ENCODE peak calls at places on chromosomes 12 and 14, in eight cellular contexts. I, M, E, J, L, Q, S and N are unnamed samples.

GRCh38 chr12:6947615-6948014 is 3.5 kb upstream of the PTPN6 start:
- DNase-seq in I (no peak), M (no peak), E (no peak), J (no peak), L (no peak), Q (no peak), S (no peak), N (no peak)

GRCh38 chr12:8867786-8868185 is 45.4 kb downstream of the A2ML1 start:
- DNase-seq in I (no peak), M (no peak), E (no peak), J (peak), L (no peak), Q (no peak), S (no peak), N (no peak)

GRCh38 chr14:26841920-26842741 is 244.3 kb upstream of the NOVA1 start:
- DNase-seq in I (no peak), M (peak), E (no peak), J (peak), L (peak), Q (no peak), S (no peak), N (no peak)

GRCh38 chr14:75280448-75280830 is 1.8 kb downstream of the FOS start:
- DNase-seq in I (no peak), M (peak), E (peak), J (no peak), L (peak), Q (no peak), S (no peak), N (no peak)

GRCh38 chr12:102484017-102484731 is 3.8 kb upstream of the IGF1 start:
- DNase-seq in I (peak), M (peak), E (peak), J (peak), L (peak), Q (peak), S (no peak), N (peak)

GRCh38 chr14:65604946-65605345 is 192.4 kb downstream of the FUT8 start:
- DNase-seq in I (no peak), M (peak), E (no peak), J (no peak), L (peak), Q (no peak), S (no peak), N (no peak)

GRCh38 chr14:95664546-95664945 is 21.7 kb upstream of the TCL1B start:
- DNase-seq in I (no peak), M (no peak), E (no peak), J (peak), L (no peak), Q (no peak), S (no peak), N (peak)

GRCh38 chr12:132094269-132094891 is 49.7 kb downstream of the DDX51 start:
- DNase-seq in I (no peak), M (no peak), E (no peak), J (peak), L (no peak), Q (peak), S (no peak), N (no peak)

DNA sequence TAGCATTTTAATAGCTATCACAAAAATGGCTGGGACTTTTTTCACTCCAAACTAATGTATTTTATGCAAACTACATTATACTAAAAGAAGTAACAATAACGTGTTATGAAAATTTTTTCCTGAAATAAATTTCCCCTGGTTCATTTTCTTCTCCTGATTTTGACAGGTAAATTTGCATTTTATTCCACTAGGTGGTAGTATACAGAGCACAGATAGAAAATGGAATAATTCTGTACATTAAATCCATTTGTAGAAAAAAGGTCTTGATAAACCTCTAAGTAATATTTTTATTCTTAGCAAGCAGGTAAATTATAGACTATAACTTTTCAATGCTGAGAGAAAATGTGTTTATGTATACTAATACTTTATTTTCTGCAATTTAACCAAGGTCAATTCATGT is 96.5 kb downstream of the BCAT1 start:
- DNase-seq in I (no peak), M (peak), E (no peak), J (no peak), L (no peak), Q (no peak), S (no peak), N (no peak)
- TF ChIP-seq CTCF in I (peak), M (peak), E (no peak), J (no peak), L (peak), Q (peak), S (no peak), N (no peak)

GRCh38 chr14:39351708-39352107 is 80.5 kb downstream of the FBXO33 start:
- DNase-seq in I (no peak), M (no peak), E (no peak), J (no peak), L (peak), Q (no peak), S (no peak), N (no peak)
- TF ChIP-seq CTCF in I (no peak), M (no peak), E (no peak), J (no peak), L (no peak), Q (no peak), S (no peak), N (no peak)

DNA sequence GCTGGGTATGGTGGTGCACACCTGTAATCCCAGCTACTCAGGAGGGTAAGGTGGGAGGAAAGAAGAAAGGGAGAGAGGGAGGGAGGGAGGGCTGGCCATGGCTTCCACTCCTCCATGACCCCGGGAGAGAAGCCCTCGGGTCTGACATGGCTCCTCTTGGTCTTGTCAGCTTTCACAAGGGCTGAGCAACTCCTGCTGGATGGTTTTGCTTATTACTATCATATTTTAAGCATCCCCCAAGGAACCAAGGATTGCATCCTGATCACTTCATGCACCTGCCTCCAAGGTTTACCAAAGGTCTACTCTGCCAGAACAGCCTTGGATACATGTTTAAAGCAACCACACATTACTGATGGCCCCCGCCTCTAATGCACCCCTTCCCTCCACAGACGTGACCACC is 28.0 kb upstream of the NCOR2 start:
- DNase-seq in I (no peak), M (no peak), E (no peak), J (no peak), L (no peak), Q (no peak), S (no peak), N (no peak)
- TF ChIP-seq CTCF in I (no peak), M (no peak), E (no peak), J (no peak), L (peak), Q (no peak), S (no peak), N (no peak)

GRCh38 chr12:77010637-77011548 is 54.5 kb downstream of the E2F7 start:
- DNase-seq in I (peak), M (peak), E (peak), J (peak), L (peak), Q (peak), S (peak), N (peak)
- TF ChIP-seq CTCF in I (peak), M (peak), E (peak), J (no peak), L (peak), Q (peak), S (peak), N (peak)

DNA sequence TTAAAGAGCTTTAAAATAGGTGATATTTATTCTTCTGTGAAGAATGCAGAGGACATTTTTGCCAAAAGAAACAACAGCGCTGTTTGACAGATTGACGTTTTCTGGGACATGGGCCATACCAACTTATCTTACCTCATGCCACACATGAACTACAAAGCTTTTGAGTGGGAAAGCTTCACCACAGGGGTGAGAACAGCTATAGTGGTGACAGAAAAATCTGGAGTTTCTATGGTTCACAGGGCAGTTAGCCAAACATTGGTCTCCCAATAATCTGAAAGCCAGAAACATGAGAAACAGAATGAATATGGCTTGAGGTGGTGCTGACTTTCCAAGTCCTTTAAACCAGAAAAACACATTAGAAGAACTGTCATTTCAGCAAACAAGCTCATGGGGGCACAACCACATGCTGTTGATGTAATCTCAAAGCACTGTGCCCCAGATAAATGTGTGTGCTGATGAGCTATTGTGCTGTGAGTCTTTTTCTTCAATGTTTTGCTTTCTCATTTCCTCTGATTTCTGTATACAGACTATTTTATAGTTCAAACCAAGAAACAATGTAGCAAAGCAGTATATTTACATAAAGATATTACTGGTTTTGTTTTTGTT is 905.4 kb downstream of the SLC16A7 start:
- DNase-seq in I (no peak), M (peak), E (no peak), J (no peak), L (no peak), Q (no peak), S (no peak), N (no peak)
- TF ChIP-seq CTCF in I (peak), M (no peak), E (no peak), J (no peak), L (no peak), Q (peak), S (peak), N (no peak)

GRCh38 chr12:28996688-28997087 is 152.4 kb upstream of the FAR2 start:
- DNase-seq in I (no peak), M (no peak), E (no peak), J (no peak), L (no peak), Q (no peak), S (no peak), N (no peak)

GRCh38 chr12:29004066-29004935 is 144.8 kb upstream of the FAR2 start:
- DNase-seq in I (no peak), M (no peak), E (no peak), J (no peak), L (no peak), Q (no peak), S (no peak), N (no peak)

GRCh38 chr12:28993720-28994119 is 155.4 kb upstream of the FAR2 start:
- DNase-seq in I (no peak), M (peak), E (no peak), J (no peak), L (no peak), Q (peak), S (no peak), N (no peak)

GRCh38 chr12:28998662-28999120 is 150.4 kb upstream of the FAR2 start:
- DNase-seq in I (no peak), M (peak), E (no peak), J (no peak), L (peak), Q (peak), S (no peak), N (no peak)
- TF ChIP-seq CTCF in I (peak), M (peak), E (peak), J (no peak), L (peak), Q (peak), S (peak), N (no peak)

DNA sequence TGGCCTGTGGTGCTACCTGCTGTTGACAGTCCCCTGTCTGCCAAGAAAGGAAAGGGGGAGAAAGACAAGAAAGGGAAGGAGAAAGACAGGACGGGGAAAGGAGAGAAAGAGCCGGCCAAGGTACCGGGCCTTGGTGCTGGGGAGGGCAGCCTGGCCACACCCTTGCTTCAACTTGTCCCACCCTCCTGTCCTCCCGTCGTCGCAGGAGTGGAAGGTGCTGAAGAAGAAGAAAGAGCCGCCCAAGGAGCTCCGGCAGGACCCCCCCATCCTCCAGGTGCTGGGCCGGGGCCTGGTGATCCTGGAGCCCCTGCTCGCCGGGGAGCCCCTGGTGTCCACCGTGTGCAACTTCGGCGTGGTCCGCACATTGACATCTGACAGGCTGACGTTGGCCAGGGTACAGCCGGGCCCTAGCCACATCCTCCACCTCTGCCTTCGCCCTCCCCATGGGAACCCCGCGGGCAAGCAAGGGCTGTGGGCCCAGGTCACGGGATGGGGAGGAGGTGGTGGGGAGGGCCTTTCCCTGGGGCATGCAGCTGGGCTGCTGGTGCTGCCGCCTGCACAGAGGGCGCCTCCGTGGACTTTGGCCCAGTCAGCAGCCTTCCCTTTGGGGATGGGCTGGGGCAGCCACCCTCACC is 2.9 kb upstream of the B3GNT4 start:
- DNase-seq in I (no peak), M (no peak), E (peak), J (peak), L (no peak), Q (peak), S (no peak), N (no peak)
- TF ChIP-seq CTCF in I (peak), M (no peak), E (no peak), J (no peak), L (no peak), Q (peak), S (no peak), N (no peak)

GRCh38 chr14:103334644-103335603 is 887 bp downstream of the EIF5 start:
- DNase-seq in I (peak), M (peak), E (peak), J (peak), L (peak), Q (peak), S (no peak), N (peak)
- TF ChIP-seq CTCF in I (no peak), M (no peak), E (no peak), J (no peak), L (no peak), Q (no peak), S (no peak), N (no peak)

DNA sequence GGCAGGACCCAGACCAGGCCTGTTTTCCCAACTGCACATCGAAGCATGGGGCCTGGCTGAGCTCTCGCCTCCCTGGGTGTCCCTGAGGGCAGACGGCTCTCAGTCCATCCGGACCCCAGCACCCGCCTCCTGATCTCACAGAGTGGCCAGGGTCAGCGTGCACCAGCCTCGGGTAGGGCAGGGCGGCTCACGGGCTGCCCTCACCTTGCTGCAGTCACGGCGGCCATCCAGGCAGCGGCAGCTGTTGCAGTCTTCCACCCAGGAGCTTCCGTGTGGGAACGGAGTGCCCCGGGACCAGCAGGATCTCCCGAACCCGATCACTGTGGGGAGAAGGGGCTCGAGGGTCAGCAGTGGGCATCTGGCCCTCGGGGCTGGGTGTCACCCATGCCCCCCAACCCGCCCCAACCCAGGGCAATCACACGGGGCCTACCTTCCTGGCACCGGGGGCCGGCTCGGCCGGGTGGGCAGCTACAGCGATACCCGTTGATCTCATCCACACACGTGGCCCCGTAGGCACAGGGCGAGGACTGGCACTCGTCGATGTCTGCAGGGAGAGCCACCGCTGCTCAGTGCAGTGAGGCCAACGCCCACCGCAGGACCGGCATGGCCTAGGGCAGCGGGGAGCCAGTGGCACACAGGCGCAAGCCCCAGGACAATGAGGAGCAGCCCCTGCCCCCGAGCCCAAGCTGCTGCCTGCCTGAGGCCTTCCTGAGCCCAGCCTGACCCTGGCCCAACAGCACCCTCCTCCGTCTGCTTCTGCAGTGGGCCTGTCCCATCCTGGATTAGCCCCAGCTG is 22.2 kb downstream of the JAG2 start:
- DNase-seq in I (no peak), M (no peak), E (peak), J (peak), L (no peak), Q (peak), S (no peak), N (no peak)
- TF ChIP-seq CTCF in I (no peak), M (no peak), E (no peak), J (no peak), L (no peak), Q (no peak), S (no peak), N (no peak)

GRCh38 chr12:14548609-14549008 is 19.1 kb downstream of the PLBD1 start:
- DNase-seq in I (no peak), M (no peak), E (no peak), J (no peak), L (no peak), Q (no peak), S (no peak), N (no peak)

GRCh38 chr12:14558377-14559051 is 9.2 kb downstream of the PLBD1 start:
- DNase-seq in I (no peak), M (no peak), E (no peak), J (no peak), L (no peak), Q (no peak), S (no peak), N (no peak)

GRCh38 chr12:14557966-14558365 is 9.7 kb downstream of the PLBD1 start:
- DNase-seq in I (no peak), M (no peak), E (no peak), J (no peak), L (no peak), Q (no peak), S (no peak), N (no peak)

DNA sequence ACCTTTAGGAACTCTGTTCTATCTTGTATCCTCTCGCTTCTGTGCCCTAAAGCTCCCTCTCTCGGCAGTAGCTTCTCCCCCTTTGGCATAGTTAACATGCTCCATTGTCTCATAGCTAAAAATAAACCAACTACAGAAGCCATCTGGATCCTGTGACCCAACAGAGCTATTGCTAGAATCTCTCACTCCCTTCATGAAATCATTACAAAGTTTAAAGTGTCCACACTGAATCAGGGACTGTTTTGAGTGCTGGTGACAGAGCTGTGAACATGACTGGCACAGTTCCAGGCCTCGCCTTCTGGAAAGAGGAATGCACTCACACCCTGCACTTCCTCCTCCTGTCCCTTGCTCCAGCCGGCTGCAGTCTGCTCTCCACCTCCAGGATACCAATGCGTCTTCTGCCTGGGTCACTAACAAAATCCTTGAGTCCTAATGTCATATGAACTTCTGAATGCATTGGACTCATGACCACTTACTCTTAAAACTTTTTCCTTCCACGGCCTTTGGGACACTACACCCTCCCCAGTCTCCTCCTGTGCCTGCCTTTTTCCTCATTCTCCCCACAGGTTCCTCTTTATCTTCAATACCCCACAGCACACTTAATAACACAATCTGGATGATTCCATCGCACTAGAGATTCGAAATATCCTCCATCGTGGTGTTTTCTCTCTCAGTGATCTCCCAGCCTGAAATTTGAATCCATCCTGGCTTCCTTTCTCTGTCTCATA is 13.2 kb downstream of the PLBD1 start:
- DNase-seq in I (no peak), M (peak), E (no peak), J (peak), L (no peak), Q (no peak), S (no peak), N (no peak)
- TF ChIP-seq CTCF in I (no peak), M (no peak), E (no peak), J (no peak), L (no peak), Q (peak), S (peak), N (no peak)